ENCODE peak calls at places on chromosomes 13 and 19, in five cellular contexts. I is heart left ventricle, X is fibroblast of lung, U is body of pancreas, R is tibial nerve. S is an unnamed sample.

GRCh38 chr13:89239361-89240127 is 1568.4 kb downstream of the SLITRK5 start:
- DNase-seq in R (no peak), I (no peak), X (no peak), U (no peak), S (no peak)

GRCh38 chr19:21314676-21315075 is 14.5 kb downstream of the ZNF708 start:
- DNase-seq in X (peak), U (no peak), R (no peak), I (no peak), S (peak)

GRCh38 chr19:11538232-11539036 is at the start of gene CNN1:
- DNase-seq in R (peak), I (peak), X (peak), U (no peak), S (no peak)

GRCh38 chr13:113667771-113668490 is 912 bp downstream of the GRK1 start:
- DNase-seq in R (no peak), X (no peak), I (no peak), U (no peak), S (peak)

GRCh38 chr19:1672038-1672768 is 19.8 kb upstream of the TCF3 start:
- DNase-seq in R (no peak), I (no peak), U (peak), X (peak), S (no peak)

GRCh38 chr19:4164262-4164661 is 10.8 kb downstream of the CREB3L3 start:
- DNase-seq in R (no peak), I (no peak), U (no peak), X (no peak), S (no peak)

GRCh38 chr19:12043752-12044422 is 8.4 kb upstream of the ZNF433 start:
- DNase-seq in I (no peak), R (no peak), X (no peak), U (no peak), S (no peak)

GRCh38 chr19:6737873-6738725 is 719 bp upstream of the GPR108 start:
- DNase-seq in U (peak), X (peak), R (peak), I (peak), S (no peak)

GRCh38 chr19:11446652-11447301 is 11.3 kb downstream of the PRKCSH start:
- DNase-seq in R (peak), I (peak), X (no peak), U (peak), S (no peak)

GRCh38 chr19:37403403-37403802 is 32.5 kb downstream of the ZNF527 start:
- DNase-seq in X (no peak), I (no peak), R (no peak), U (no peak), S (no peak)

GRCh38 chr19:45878043-45878794 is 7.7 kb downstream of the IRF2BP1 start:
- DNase-seq in U (peak), I (peak), R (no peak), X (no peak), S (no peak)

GRCh38 chr19:47723573-47723923 is 10.3 kb downstream of the EHD2 start:
- DNase-seq in R (peak), U (peak), X (peak), I (peak), S (peak)

GRCh38 chr13:75418997-75419396 is 63.0 kb downstream of the TBC1D4 start:
- DNase-seq in X (no peak), R (no peak), I (no peak), U (no peak), S (no peak)

GRCh38 chr19:14479985-14480694 is 5.0 kb upstream of the PTGER1 start:
- DNase-seq in I (no peak), X (peak), U (no peak), R (no peak), S (no peak)

GRCh38 chr13:112880976-112881540 is 88.0 kb upstream of the MCF2L start:
- DNase-seq in X (no peak), U (no peak), I (no peak), R (no peak), S (peak)

GRCh38 chr19:19568802-19569756 is 31.0 kb downstream of the CILP2 start:
- DNase-seq in I (no peak), U (no peak), R (no peak), X (peak), S (no peak)

GRCh38 chr19:58397533-58398037 is 2.1 kb downstream of the RNF225 start:
- DNase-seq in I (no peak), U (no peak), X (no peak), R (no peak), S (no peak)

GRCh38 chr13:95385373-95385772 is 84.1 kb upstream of the ABCC4 start:
- DNase-seq in I (no peak), U (no peak), R (no peak), X (no peak), S (no peak)

GRCh38 chr13:102651392-102651791 is 43.5 kb downstream of the METTL21C start:
- DNase-seq in I (no peak), X (peak), U (no peak), R (no peak), S (no peak)

GRCh38 chr19:44740351-44740824 is 8.1 kb upstream of the BCL3 start:
- DNase-seq in U (no peak), R (no peak), I (no peak), X (no peak), S (no peak)

GRCh38 chr13:62879071-62879470 is 1463.4 kb upstream of the PCDH20 start:
- DNase-seq in U (no peak), I (no peak), R (no peak), X (peak), S (no peak)

GRCh38 chr13:109381546-109382180 is 404.7 kb downstream of the IRS2 start:
- DNase-seq in R (no peak), U (no peak), X (peak), I (no peak), S (no peak)

GRCh38 chr13:28128030-28128429 is 10.3 kb upstream of the PAN3 start:
- DNase-seq in I (no peak), U (no peak), R (no peak), X (no peak), S (no peak)

GRCh38 chr19:46350029-46350757 is 3.3 kb downstream of the PPP5C start:
- DNase-seq in R (no peak), I (peak), U (no peak), X (no peak), S (no peak)

GRCh38 chr13:59261928-59262488 is 901.7 kb downstream of the DIAPH3 start:
- DNase-seq in U (no peak), X (no peak), R (no peak), I (no peak), S (no peak)

DNA sequence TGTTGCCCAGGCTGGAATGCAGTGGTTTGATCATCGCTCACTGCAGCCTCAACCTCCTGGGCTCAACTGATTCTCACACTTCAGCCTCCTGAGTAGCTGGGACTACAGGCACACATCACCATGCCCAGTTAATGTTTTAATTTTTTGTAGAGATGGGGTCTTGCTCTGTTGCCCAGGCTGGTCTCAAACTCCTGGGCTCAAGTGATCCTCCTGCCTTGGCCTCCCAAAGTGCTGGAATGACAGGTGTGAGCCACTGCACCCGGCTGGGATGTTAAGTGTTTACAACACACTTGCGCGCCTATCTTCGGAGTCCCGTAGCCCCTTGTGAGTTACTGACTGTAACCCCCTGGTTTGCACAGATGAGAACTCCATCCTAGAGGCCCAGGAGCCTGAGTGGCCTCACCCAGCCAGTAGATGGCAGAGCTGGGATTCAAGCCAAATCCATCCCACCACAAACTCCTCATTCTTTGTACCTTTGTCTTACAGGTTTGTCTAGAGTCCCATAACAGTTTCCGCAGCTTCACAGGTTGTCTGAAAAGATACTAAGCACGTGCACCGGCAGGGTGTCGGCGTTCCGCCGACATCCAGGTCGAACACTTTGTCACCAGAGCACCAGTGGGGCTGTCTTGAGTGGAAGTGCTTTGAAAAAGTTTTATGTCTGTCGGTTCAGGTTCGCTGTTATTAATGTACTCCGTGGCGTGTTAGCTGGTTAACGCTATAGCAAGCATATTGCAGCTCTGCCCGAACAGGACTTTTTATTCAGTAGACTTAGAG is 14.7 kb downstream of the MAG start:
- DNase-seq in R (no peak), I (no peak), X (no peak), U (no peak), S (no peak)
- TF ChIP-seq CTCF in R (no peak), I (no peak), X (peak), U (peak), S (peak)

GRCh38 chr19:10295305-10295846 is 5.6 kb downstream of the ICAM5 start:
- DNase-seq in U (no peak), X (no peak), I (peak), R (no peak), S (peak)
- TF ChIP-seq CTCF in U (no peak), X (no peak), I (no peak), R (no peak), S (peak)

DNA sequence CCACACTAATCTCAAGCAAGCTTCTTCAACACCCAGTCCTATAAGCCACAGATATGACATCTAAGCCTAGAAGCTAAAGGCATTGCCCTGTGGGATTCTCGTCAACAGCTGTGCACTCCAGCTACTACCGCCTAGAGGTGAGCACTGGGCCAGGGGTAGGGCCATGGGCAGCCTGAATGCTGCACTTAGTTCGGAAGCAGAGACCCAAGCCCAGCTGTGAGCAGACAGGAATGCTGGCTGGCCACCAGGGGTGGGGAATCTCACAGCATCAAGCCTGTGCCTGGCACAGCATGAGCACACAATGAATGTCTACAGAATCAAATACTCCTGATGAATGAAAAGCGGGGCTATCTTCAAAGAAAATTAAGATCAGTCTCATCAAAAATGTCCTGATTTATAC is 167.5 kb upstream of the UBL3 start:
- DNase-seq in R (no peak), U (no peak), I (no peak), X (no peak), S (no peak)
- TF ChIP-seq CTCF in R (no peak), U (no peak), I (no peak), X (no peak), S (no peak)

GRCh38 chr19:518292-519231 is 11.3 kb downstream of the TPGS1 start:
- DNase-seq in U (no peak), R (no peak), X (no peak), I (peak), S (peak)
- TF ChIP-seq CTCF in U (no peak), R (no peak), X (no peak), I (no peak), S (no peak)

DNA sequence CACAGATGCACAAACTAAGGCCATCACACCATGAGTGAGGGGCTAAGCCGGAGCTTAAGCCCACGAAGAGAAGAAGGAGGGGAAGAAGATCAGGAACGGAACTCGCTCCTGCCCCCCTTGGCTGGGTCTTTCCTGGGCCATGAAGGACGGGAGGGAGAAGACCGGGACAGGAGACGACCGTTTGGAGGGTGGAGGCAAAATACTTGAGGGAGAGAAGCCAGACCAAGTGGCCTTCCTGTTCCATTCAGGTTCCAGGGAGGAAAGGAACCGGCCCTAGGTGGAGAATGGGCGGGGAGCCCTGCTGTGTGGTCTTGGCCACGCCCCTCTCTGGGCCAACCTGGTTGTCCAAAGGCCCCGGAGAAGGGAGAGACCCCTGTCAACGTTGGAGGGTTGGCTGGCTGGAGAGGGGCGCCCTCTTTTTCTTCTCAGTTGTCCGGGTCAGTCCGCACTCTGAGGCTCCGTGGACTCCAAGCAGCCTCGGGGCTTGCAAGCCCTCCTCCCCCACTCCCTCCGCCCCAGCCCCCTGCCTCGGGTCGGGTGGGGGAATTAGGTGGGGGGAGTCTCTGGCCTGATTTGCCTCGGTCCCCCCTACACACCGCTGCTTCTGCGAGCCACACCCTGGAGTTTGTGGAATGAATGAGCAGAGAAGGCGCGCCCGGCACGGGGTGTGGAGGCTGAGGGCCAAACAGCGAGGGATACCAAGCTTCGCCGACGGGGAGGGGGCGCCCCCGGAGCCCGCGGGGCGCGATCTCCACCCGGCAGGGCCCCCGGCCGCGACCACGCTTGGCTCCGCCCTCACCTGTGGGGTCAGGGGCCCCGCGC is 771 bp downstream of the FBN3 start:
- DNase-seq in U (no peak), R (no peak), X (no peak), I (no peak), S (no peak)
- TF ChIP-seq CTCF in U (no peak), R (no peak), X (no peak), I (no peak), S (no peak)

DNA sequence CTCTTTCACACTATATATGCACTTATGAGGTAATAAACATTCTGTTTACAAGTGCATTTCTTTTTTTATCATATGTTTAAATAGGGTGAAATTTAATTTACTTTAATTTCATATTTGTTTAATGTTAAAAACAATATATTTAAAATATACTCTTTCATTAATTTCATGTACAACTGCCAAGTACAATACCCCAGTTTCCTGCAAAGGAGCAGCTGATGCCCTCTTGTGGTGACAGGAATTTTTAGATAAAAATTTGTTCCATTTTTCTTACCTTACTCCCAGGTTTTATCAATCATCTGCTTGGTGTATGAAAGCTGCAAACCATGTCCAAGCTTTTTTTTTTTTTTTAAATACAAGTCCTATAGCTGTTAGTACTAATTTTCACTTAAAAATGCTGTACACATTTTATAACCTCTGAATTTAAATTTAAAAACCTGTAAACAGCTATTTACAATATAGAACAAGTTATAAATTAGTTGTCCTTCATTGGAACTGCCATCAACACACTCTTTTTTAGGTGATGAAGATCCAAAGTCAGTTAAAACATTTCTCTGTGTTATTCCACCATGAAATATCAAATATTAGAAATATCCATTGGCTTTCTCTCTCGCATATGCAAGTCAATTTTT is 4.9 kb downstream of the PCDH20 start:
- DNase-seq in X (peak), I (no peak), U (no peak), R (no peak), S (no peak)
- TF ChIP-seq CTCF in X (peak), I (peak), U (peak), R (peak), S (no peak)

GRCh38 chr19:17303167-17303939 is at the start of gene ABHD8:
- DNase-seq in X (peak), U (peak), I (peak), R (peak), S (peak)
- TF ChIP-seq CTCF in X (peak), U (peak), I (peak), R (peak), S (peak)

GRCh38 chr13:53150568-53150967 is 122.0 kb downstream of the OLFM4 start:
- DNase-seq in U (peak), R (no peak), I (no peak), X (no peak), S (no peak)

GRCh38 chr13:53142301-53142700 is 113.7 kb downstream of the OLFM4 start:
- DNase-seq in X (peak), I (no peak), R (no peak), U (no peak), S (no peak)

GRCh38 chr13:53143757-53144320 is 115.2 kb downstream of the OLFM4 start:
- DNase-seq in R (no peak), X (no peak), I (no peak), U (no peak), S (no peak)

GRCh38 chr13:53141336-53141735 is 112.7 kb downstream of the OLFM4 start:
- DNase-seq in X (no peak), I (no peak), R (no peak), U (no peak), S (no peak)

GRCh38 chr13:53144826-53145225 is 116.2 kb downstream of the OLFM4 start:
- DNase-seq in I (no peak), X (no peak), U (no peak), R (no peak), S (no peak)
- TF ChIP-seq CTCF in I (no peak), X (no peak), U (no peak), R (no peak), S (no peak)

GRCh38 chr13:31200636-31200970 is 828 bp downstream of the B3GLCT start:
- DNase-seq in R (no peak), I (peak), X (peak), U (peak), S (no peak)
- TF ChIP-seq CTCF in R (no peak), I (no peak), X (no peak), U (no peak), S (no peak)

DNA sequence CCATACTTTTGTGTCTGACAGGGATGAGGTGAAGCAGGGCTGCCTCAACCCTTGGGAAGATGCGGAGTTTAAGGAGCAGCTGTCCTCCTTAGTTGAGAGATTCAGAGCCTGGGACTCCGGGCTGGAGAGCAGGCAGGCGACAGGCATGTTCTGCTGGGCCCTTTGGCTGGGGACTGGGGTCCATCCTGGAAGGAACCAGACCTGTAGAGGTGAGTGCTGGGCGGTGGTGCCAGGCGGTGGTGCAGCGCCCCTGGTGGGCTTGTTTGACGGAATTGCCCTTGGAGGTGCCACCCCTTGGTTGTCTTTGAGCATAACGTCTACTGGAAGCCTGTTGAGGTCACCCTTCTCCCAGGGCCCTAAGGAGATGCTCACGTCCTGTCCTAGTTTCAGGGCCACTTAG is 20.6 kb upstream of the SLC15A1 start:
- DNase-seq in R (no peak), U (no peak), I (no peak), X (no peak), S (no peak)
- TF ChIP-seq CTCF in R (no peak), U (no peak), I (no peak), X (no peak), S (no peak)

S was measured in CD14-positive monocyte.